ENCODE peak calls at places on chromosome 12, in nine cellular contexts. N is fibroblast of lung; H is transverse colon; D is adrenal gland; W is CD4-positive, CD25-positive, alpha-beta regulatory T cell; R is breast epithelium; Q is WERI-Rb-1; T is A673; P is HAP-1. Z is an unnamed sample.
A peak's percentile ranks its signal among the peaks of the same experiment; 100 is the strongest.

GRCh38 chr12:104673294-104674062 is 216.7 kb downstream of the CHST11 start:
- DNase-seq in H (no peak), D (peak; percentile 69), R (no peak), T (no peak), P (no peak), N (no peak), W (no peak), Q (no peak), Z (no peak)

GRCh38 chr12:59444932-59445331 is 150.9 kb upstream of the SLC16A7 start:
- DNase-seq in H (no peak), Q (peak; percentile 8), D (peak; percentile 18), N (peak; percentile 14), T (no peak), P (no peak), R (no peak), W (peak; percentile 8), Z (no peak)

GRCh38 chr12:20547788-20548575 is 147.2 kb upstream of the SLCO1C1 start:
- DNase-seq in D (no peak), H (no peak), P (no peak), W (no peak), N (peak; percentile 47), T (no peak), R (no peak), Q (no peak), Z (no peak)

GRCh38 chr12:67909091-67909531 is 80.1 kb upstream of the IFNG-AS1 start:
- DNase-seq in P (no peak), R (no peak), H (no peak), T (no peak), Q (no peak), N (peak; percentile 94), D (no peak), W (no peak), Z (no peak)

GRCh38 chr12:627863-628805 is 35.1 kb downstream of the NINJ2 start:
- DNase-seq in P (no peak), W (no peak), D (no peak), R (no peak), Q (no peak), T (no peak), N (no peak), H (no peak), Z (no peak)

GRCh38 chr12:96989916-96990315 is 82.9 kb downstream of the NEDD1 start:
- DNase-seq in D (peak; percentile 19), H (no peak), Q (peak; percentile 34), W (no peak), N (peak; percentile 33), P (peak; percentile 54), T (peak; percentile 40), R (no peak), Z (peak; percentile 40)

GRCh38 chr12:79566452-79566851 is 124.3 kb downstream of the PAWR start:
- DNase-seq in R (no peak), T (no peak), D (no peak), W (no peak), H (no peak), P (no peak), Q (no peak), N (peak; percentile 49), Z (no peak)

GRCh38 chr12:115257791-115258190 is 573.8 kb upstream of the TBX3 start:
- DNase-seq in T (no peak), R (no peak), D (no peak), H (no peak), P (no peak), N (peak; percentile 72), W (no peak), Q (no peak), Z (no peak)

GRCh38 chr12:34390846-34391700 is 368.8 kb downstream of the ALG10 start:
- DNase-seq in T (no peak), Q (no peak), W (no peak), N (no peak), H (no peak), D (no peak), R (no peak), P (no peak), Z (peak; percentile 18)

GRCh38 chr12:110893956-110894355 is 26.4 kb downstream of the MYL2 start:
- DNase-seq in T (no peak), N (no peak), Q (no peak), D (no peak), W (no peak), H (no peak), R (no peak), P (no peak), Z (no peak)

GRCh38 chr12:123533672-123534643 is at the start of gene RILPL1:
- DNase-seq in W (peak; percentile 39), N (peak; percentile 49), H (peak; percentile 35), Q (peak; percentile 63), D (peak; percentile 77), P (peak; percentile 79), T (peak; percentile 73), R (no peak), Z (peak; percentile 94)

GRCh38 chr12:124833693-124834122 is 30.0 kb downstream of the SCARB1 start:
- DNase-seq in R (no peak), T (no peak), W (no peak), Q (no peak), D (peak; percentile 84), H (no peak), P (peak; percentile 27), N (no peak), Z (peak; percentile 92)

GRCh38 chr12:113473400-113473799 is 1.7 kb upstream of the LHX5 start:
- DNase-seq in Q (no peak), N (no peak), T (no peak), R (no peak), H (no peak), P (no peak), D (no peak), W (no peak), Z (no peak)

GRCh38 chr12:89059061-89059460 is 293.2 kb downstream of the DUSP6 start:
- DNase-seq in D (no peak), N (no peak), T (no peak), R (no peak), H (no peak), P (no peak), Q (no peak), W (no peak), Z (no peak)

DNA sequence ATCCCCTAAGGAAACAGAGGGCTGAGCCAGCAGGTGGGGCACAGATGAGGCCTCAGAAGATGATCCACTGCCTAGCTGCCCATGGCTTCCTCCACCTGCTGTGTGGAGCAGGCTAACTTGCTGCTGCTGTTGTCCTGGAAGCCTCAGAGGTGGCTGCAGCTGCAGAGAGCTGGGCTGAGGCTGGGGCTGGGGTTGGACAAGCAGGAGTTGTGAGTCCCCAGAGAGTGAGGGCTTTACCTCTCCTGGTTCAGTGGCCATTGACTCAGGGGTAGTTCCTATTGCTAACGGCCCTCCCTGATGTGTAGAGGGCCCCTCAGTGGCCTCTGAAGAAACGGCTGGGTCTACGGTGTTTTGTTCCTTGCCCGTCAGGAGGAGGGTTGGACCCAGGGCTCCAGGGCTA is 13.7 kb upstream of the PRKAG1 start:
- DNase-seq in T (no peak), W (no peak), Q (no peak), H (no peak), D (no peak), N (no peak), R (no peak), P (no peak), Z (no peak)
- H3K36me3 ChIP-seq in T (peaks cover 96% of the 10 kb centered on the region), W (peaks cover 56% of the 10 kb centered on the region), Q (peaks cover 96% of the 10 kb centered on the region), H (peaks cover 4% of the 10 kb centered on the region), D (no peaks in the 10 kb centered on the region), N (peaks cover 35% of the 10 kb centered on the region), R (peaks cover 6% of the 10 kb centered on the region), P (peaks cover 88% of the 10 kb centered on the region), Z (peaks cover 72% of the 10 kb centered on the region)

GRCh38 chr12:120118710-120119097 is 2.2 kb upstream of the RAB35 start:
- DNase-seq in R (no peak), W (no peak), T (no peak), D (no peak), H (no peak), N (peak; percentile 20), P (no peak), Q (no peak), Z (no peak)

GRCh38 chr12:120121766-120122293 is 5.3 kb upstream of the RAB35 start:
- DNase-seq in H (no peak), P (no peak), T (no peak), D (no peak), W (peak; percentile 28), N (no peak), Q (no peak), R (no peak), Z (no peak)

GRCh38 chr12:120121343-120121742 is 4.8 kb upstream of the RAB35 start:
- DNase-seq in D (no peak), R (no peak), N (no peak), Q (no peak), P (no peak), T (no peak), W (no peak), H (no peak), Z (no peak)

GRCh38 chr12:120117961-120118709 is 1.6 kb upstream of the RAB35 start:
- DNase-seq in Q (no peak), P (peak; percentile 60), W (no peak), R (no peak), T (peak; percentile 20), N (peak; percentile 39), D (no peak), H (no peak), Z (peak; percentile 85)

DNA sequence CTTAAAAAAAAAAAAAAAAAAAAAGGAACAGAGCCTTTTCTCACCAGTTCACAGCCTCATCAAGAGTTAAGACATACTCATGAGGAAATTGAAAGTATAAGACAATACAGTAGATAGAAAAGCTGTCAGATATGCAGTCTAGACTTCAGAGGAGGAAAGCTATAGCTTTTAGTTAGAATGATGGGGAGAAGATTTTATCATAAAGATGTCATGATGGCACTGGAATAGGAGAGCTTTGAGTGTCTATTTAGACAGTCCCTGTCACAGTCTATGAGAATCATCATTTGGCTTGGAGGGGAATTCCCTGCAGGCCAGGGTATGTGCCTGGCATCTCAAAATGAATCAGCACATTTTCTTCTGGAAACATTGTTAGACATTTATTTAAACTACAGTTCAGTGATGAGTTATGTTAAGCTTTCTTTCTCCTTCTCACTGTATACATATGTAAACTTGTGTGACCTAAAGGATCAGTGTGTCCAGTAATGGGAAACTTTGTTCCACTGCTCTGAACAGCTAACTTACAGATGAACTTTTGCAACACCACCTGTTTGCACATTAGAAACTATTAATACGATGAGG is 2.9 kb upstream of the RAB35 start:
- DNase-seq in R (no peak), D (no peak), W (no peak), N (peak; percentile 33), T (no peak), Q (no peak), H (no peak), P (no peak), Z (no peak)
- H3K4me3 ChIP-seq in R (no peak overlapping the region), D (no peak overlapping the region), W (peak overlapping the region; percentile 17), N (no peak overlapping the region), T (no peak overlapping the region), Q (no peak overlapping the region), H (no peak overlapping the region), P (no peak overlapping the region), Z (no peak overlapping the region)

GRCh38 chr12:25883026-25883928 is 75.2 kb upstream of the RASSF8 start:
- DNase-seq in R (no peak), H (no peak), P (no peak), N (no peak), D (no peak), Q (no peak), T (peak; percentile 3), W (no peak), Z (no peak)
- H3K27me3 ChIP-seq in R (no peaks in the 10 kb centered on the region), H (no peaks in the 10 kb centered on the region), P (no peaks in the 10 kb centered on the region), N (no peaks in the 10 kb centered on the region), D (no peaks in the 10 kb centered on the region), Q (no peaks in the 10 kb centered on the region), T (no peaks in the 10 kb centered on the region), W (no peaks in the 10 kb centered on the region), Z (peaks cover 1% of the 10 kb centered on the region)

DNA sequence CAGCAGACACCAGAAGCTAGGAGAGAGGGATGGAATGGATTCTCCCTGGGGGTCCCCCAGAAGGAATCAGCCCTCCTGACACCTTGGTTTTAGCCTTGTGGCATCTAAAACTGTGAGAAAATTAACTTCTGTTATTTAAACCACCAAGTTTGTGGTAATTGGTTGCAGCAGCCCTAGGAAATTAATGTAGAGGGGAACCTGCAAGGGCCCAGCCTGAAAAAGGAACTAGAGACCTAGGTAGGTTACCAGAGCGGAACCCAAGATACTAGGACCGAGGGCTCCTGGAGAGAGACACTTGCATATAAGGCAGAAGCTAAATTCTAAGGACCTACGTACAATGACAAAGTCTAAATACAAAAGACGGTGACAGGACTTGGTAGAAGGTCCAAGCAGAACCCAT is 8.1 kb upstream of the DENND5B start:
- DNase-seq in Q (no peak), N (no peak), D (no peak), T (no peak), R (no peak), H (no peak), P (no peak), W (no peak), Z (no peak)
- H3K36me3 ChIP-seq in Q (no peaks in the 10 kb centered on the region), N (no peaks in the 10 kb centered on the region), D (no peaks in the 10 kb centered on the region), T (no peaks in the 10 kb centered on the region), R (no peaks in the 10 kb centered on the region), H (no peaks in the 10 kb centered on the region), P (no peaks in the 10 kb centered on the region), W (no peaks in the 10 kb centered on the region), Z (no peaks in the 10 kb centered on the region)

Z was measured in H7.